ENCODE peak calls at places on chromosomes 13 and 19, in five cellular contexts. G is SJSA1, O is amniotic stem cell, D is AG09319, S is progenitor cell of endocrine pancreas. X is an unnamed sample.

GRCh38 chr19:32702010-32702409 is 10.4 kb downstream of the NUDT19 start:
- DNase-seq in G (no peak), S (peak), D (no peak), O (no peak), X (no peak)

GRCh38 chr19:46159893-46160775 is 12.1 kb downstream of the IGFL2 start:
- DNase-seq in S (no peak), G (no peak), D (no peak), O (no peak), X (no peak)

GRCh38 chr13:112444001-112444311 is 67.8 kb downstream of the SPACA7 start:
- DNase-seq in G (peak), D (peak), O (no peak), S (peak), X (peak)

GRCh38 chr13:114049026-114049425 is 75.2 kb upstream of the C13orf46 start:
- DNase-seq in O (no peak), D (no peak), G (no peak), S (no peak), X (peak)

GRCh38 chr13:99382428-99383133 is 75.4 kb upstream of the GPR183 start:
- DNase-seq in O (no peak), S (no peak), D (no peak), G (no peak), X (peak)

GRCh38 chr19:45097776-45098520 is 5.0 kb downstream of the PPP1R37 start:
- DNase-seq in G (peak), D (peak), O (peak), S (no peak), X (no peak)

GRCh38 chr19:35725216-35725861 is 7.5 kb downstream of the KMT2B start:
- DNase-seq in S (no peak), G (no peak), D (no peak), O (no peak), X (no peak)

GRCh38 chr19:18231775-18232174 is 5.5 kb upstream of the PDE4C start:
- DNase-seq in O (no peak), G (no peak), S (no peak), D (no peak), X (no peak)

GRCh38 chr13:35978607-35979316 is 152.4 kb downstream of the DCLK1 start:
- DNase-seq in D (no peak), O (no peak), S (peak), G (peak), X (peak)

GRCh38 chr19:53463263-53463662 is 4.3 kb upstream of the ZNF813 start:
- DNase-seq in S (no peak), D (no peak), G (no peak), O (no peak), X (no peak)

GRCh38 chr13:85864963-85865530 is 65.8 kb upstream of the SLITRK6 start:
- DNase-seq in D (no peak), S (no peak), O (no peak), G (peak), X (no peak)

GRCh38 chr19:41310031-41310831 is at the start of gene CCDC97:
- DNase-seq in O (peak), D (peak), G (peak), S (peak), X (peak)

GRCh38 chr13:21000647-21001046 is 60.7 kb downstream of the LATS2 start:
- DNase-seq in D (no peak), G (no peak), S (no peak), O (no peak), X (no peak)

GRCh38 chr13:39186205-39186880 is 148.1 kb downstream of the NHLRC3 start:
- DNase-seq in S (no peak), D (no peak), G (no peak), O (no peak), X (no peak)

GRCh38 chr19:38975861-38976271 is 324 bp upstream of the FBXO17 start:
- DNase-seq in O (peak), G (no peak), D (no peak), S (no peak), X (no peak)

GRCh38 chr19:38319421-38320258 is at the start of gene KCNK6:
- DNase-seq in D (no peak), S (no peak), O (no peak), G (peak), X (no peak)

GRCh38 chr19:3039641-3040077 is 10.6 kb upstream of the TLE2 start:
- DNase-seq in D (no peak), S (no peak), G (no peak), O (no peak), X (no peak)

GRCh38 chr13:19586904-19587634 is 25.7 kb upstream of the TPTE2 start:
- DNase-seq in D (no peak), O (no peak), S (no peak), G (no peak), X (peak)

GRCh38 chr13:114099918-114100445 is 32.4 kb downstream of the RASA3 start:
- DNase-seq in D (no peak), O (no peak), G (no peak), S (no peak), X (no peak)

GRCh38 chr19:6887326-6887725 is at the start of gene ADGRE1:
- DNase-seq in S (no peak), O (no peak), G (no peak), D (no peak), X (no peak)

GRCh38 chr19:17125052-17125727 is 49.6 kb downstream of the MYO9B start:
- DNase-seq in O (no peak), D (no peak), G (peak), S (no peak), X (peak)

GRCh38 chr13:49610176-49610575 is 18.1 kb upstream of the ARL11 start:
- DNase-seq in D (no peak), S (no peak), G (no peak), O (no peak), X (no peak)

GRCh38 chr19:19459707-19460251 is 54.3 kb downstream of the GATAD2A start:
- DNase-seq in G (peak), S (no peak), O (no peak), D (no peak), X (peak)

GRCh38 chr19:51726049-51726448 is 2.3 kb upstream of the HAS1 start:
- DNase-seq in G (no peak), D (peak), S (no peak), O (peak), X (no peak)

GRCh38 chr19:45771331-45771933 is 2.4 kb upstream of the SIX5 start:
- DNase-seq in O (no peak), D (no peak), S (no peak), G (no peak), X (no peak)

GRCh38 chr19:41853344-41853743 is 6.7 kb upstream of the RPS19 start:
- DNase-seq in S (no peak), O (no peak), G (no peak), D (no peak), X (no peak)

GRCh38 chr19:13881692-13882418 is 4.9 kb downstream of the NANOS3 start:
- DNase-seq in D (no peak), G (no peak), O (no peak), S (no peak), X (peak)

X was measured in GM13976.